ENCODE peak calls at places on chromosomes 6 and 20, in seven cellular contexts. One of them, this sample, is unnamed.
A peak's percentile ranks its signal among the peaks of the same experiment; 100 is the strongest.

GRCh38 chr6:141265748-141266647 is 866.7 kb upstream of the GJE1 start:
- DNase-seq in kidney glomerular epithelial cell: peak; percentile 3
- DNase-seq in amniotic stem cell: no peak
- DNase-seq in GM04503: no peak
- DNase-seq in NCI-H748 treated with DMSO at 0.1 percent for 48 hours: peak; percentile 64
- DNase-seq in activated T-cell treated with anti-CD3 and anti-CD28 coated beads, Interleukin-2, amount 50 U/mL, for 48 hours: no peak
- DNase-seq in stimulated activated naive CD8-positive, alpha-beta T cell treated with anti-CD3 and anti-CD28 coated beads, Interleukin-15, amount 100 ng/mL, for 72 hours: no peak
- DNase-seq in this sample: no peak

GRCh38 chr20:24673678-24674570 is 204.5 kb downstream of the SYNDIG1 start:
- DNase-seq in kidney glomerular epithelial cell: peak; percentile 32
- DNase-seq in amniotic stem cell: peak; percentile 6
- DNase-seq in GM04503: no peak
- DNase-seq in NCI-H748 treated with DMSO at 0.1 percent for 48 hours: no peak
- DNase-seq in activated T-cell treated with anti-CD3 and anti-CD28 coated beads, Interleukin-2, amount 50 U/mL, for 48 hours: no peak
- DNase-seq in stimulated activated naive CD8-positive, alpha-beta T cell treated with anti-CD3 and anti-CD28 coated beads, Interleukin-15, amount 100 ng/mL, for 72 hours: no peak
- DNase-seq in this sample: no peak

GRCh38 chr20:20530428-20531151 is 162.7 kb downstream of the INSM1 start:
- DNase-seq in kidney glomerular epithelial cell: no peak
- DNase-seq in amniotic stem cell: no peak
- DNase-seq in GM04503: no peak
- DNase-seq in NCI-H748 treated with DMSO at 0.1 percent for 48 hours: no peak
- DNase-seq in activated T-cell treated with anti-CD3 and anti-CD28 coated beads, Interleukin-2, amount 50 U/mL, for 48 hours: no peak
- DNase-seq in stimulated activated naive CD8-positive, alpha-beta T cell treated with anti-CD3 and anti-CD28 coated beads, Interleukin-15, amount 100 ng/mL, for 72 hours: no peak
- DNase-seq in this sample: no peak

GRCh38 chr20:31877684-31878083 is 7.2 kb downstream of the TTLL9 start:
- DNase-seq in kidney glomerular epithelial cell: no peak
- DNase-seq in amniotic stem cell: no peak
- DNase-seq in GM04503: no peak
- DNase-seq in NCI-H748 treated with DMSO at 0.1 percent for 48 hours: no peak
- DNase-seq in activated T-cell treated with anti-CD3 and anti-CD28 coated beads, Interleukin-2, amount 50 U/mL, for 48 hours: no peak
- DNase-seq in stimulated activated naive CD8-positive, alpha-beta T cell treated with anti-CD3 and anti-CD28 coated beads, Interleukin-15, amount 100 ng/mL, for 72 hours: no peak
- DNase-seq in this sample: no peak

GRCh38 chr6:127952831-127953230 is 52.0 kb upstream of the THEMIS start:
- DNase-seq in kidney glomerular epithelial cell: no peak
- DNase-seq in amniotic stem cell: no peak
- DNase-seq in GM04503: peak; percentile 53
- DNase-seq in NCI-H748 treated with DMSO at 0.1 percent for 48 hours: no peak
- DNase-seq in activated T-cell treated with anti-CD3 and anti-CD28 coated beads, Interleukin-2, amount 50 U/mL, for 48 hours: no peak
- DNase-seq in stimulated activated naive CD8-positive, alpha-beta T cell treated with anti-CD3 and anti-CD28 coated beads, Interleukin-15, amount 100 ng/mL, for 72 hours: no peak
- DNase-seq in this sample: no peak

GRCh38 chr6:38391206-38391908 is 248.4 kb downstream of the BTBD9 start:
- DNase-seq in kidney glomerular epithelial cell: peak; percentile 61
- DNase-seq in amniotic stem cell: peak; percentile 3
- DNase-seq in GM04503: no peak
- DNase-seq in NCI-H748 treated with DMSO at 0.1 percent for 48 hours: no peak
- DNase-seq in activated T-cell treated with anti-CD3 and anti-CD28 coated beads, Interleukin-2, amount 50 U/mL, for 48 hours: no peak
- DNase-seq in stimulated activated naive CD8-positive, alpha-beta T cell treated with anti-CD3 and anti-CD28 coated beads, Interleukin-15, amount 100 ng/mL, for 72 hours: no peak
- DNase-seq in this sample: no peak

GRCh38 chr6:54286141-54286540 is 22.1 kb upstream of the TINAG start:
- DNase-seq in kidney glomerular epithelial cell: no peak
- DNase-seq in amniotic stem cell: no peak
- DNase-seq in GM04503: no peak
- DNase-seq in NCI-H748 treated with DMSO at 0.1 percent for 48 hours: no peak
- DNase-seq in activated T-cell treated with anti-CD3 and anti-CD28 coated beads, Interleukin-2, amount 50 U/mL, for 48 hours: no peak
- DNase-seq in stimulated activated naive CD8-positive, alpha-beta T cell treated with anti-CD3 and anti-CD28 coated beads, Interleukin-15, amount 100 ng/mL, for 72 hours: no peak
- DNase-seq in this sample: no peak

GRCh38 chr6:3894535-3895302 is 45.5 kb downstream of the FAM50B start:
- DNase-seq in kidney glomerular epithelial cell: no peak
- DNase-seq in amniotic stem cell: no peak
- DNase-seq in GM04503: no peak
- DNase-seq in NCI-H748 treated with DMSO at 0.1 percent for 48 hours: peak; percentile 53
- DNase-seq in activated T-cell treated with anti-CD3 and anti-CD28 coated beads, Interleukin-2, amount 50 U/mL, for 48 hours: no peak
- DNase-seq in stimulated activated naive CD8-positive, alpha-beta T cell treated with anti-CD3 and anti-CD28 coated beads, Interleukin-15, amount 100 ng/mL, for 72 hours: no peak
- DNase-seq in this sample: no peak

GRCh38 chr6:164401871-164402270 is 907.5 kb downstream of the C6orf118 start:
- DNase-seq in kidney glomerular epithelial cell: no peak
- DNase-seq in amniotic stem cell: no peak
- DNase-seq in GM04503: no peak
- DNase-seq in NCI-H748 treated with DMSO at 0.1 percent for 48 hours: no peak
- DNase-seq in activated T-cell treated with anti-CD3 and anti-CD28 coated beads, Interleukin-2, amount 50 U/mL, for 48 hours: no peak
- DNase-seq in stimulated activated naive CD8-positive, alpha-beta T cell treated with anti-CD3 and anti-CD28 coated beads, Interleukin-15, amount 100 ng/mL, for 72 hours: no peak
- DNase-seq in this sample: no peak